ENCODE peak calls at places on chromosome 1, in four cellular contexts. One of them, this sample, is unnamed. For H3K4me1, the result is how much of the 10 kb centered on the place peaks cover.

GRCh38 chr1:173504268-173504667 is 27.1 kb downstream of the PRDX6 start:
- DNase-seq in thoracic aorta: no peak
- DNase-seq in psoas muscle: no peak
- DNase-seq in PC-3: no peak
- DNase-seq in this sample: no peak

GRCh38 chr1:87146538-87146937 is 182.1 kb upstream of the LMO4 start:
- DNase-seq in psoas muscle: no peak
- DNase-seq in PC-3: no peak
- DNase-seq in thoracic aorta: no peak
- DNase-seq in this sample: no peak

GRCh38 chr1:101337968-101338367 is 101.1 kb downstream of the S1PR1 start:
- DNase-seq in psoas muscle: no peak
- DNase-seq in thoracic aorta: no peak
- DNase-seq in PC-3: no peak
- DNase-seq in this sample: no peak

GRCh38 chr1:112444269-112444668 is 48.3 kb downstream of the CTTNBP2NL start:
- DNase-seq in PC-3: peak
- DNase-seq in thoracic aorta: no peak
- DNase-seq in psoas muscle: no peak
- DNase-seq in this sample: peak

GRCh38 chr1:218330043-218330623 is 15.0 kb upstream of the TGFB2 start:
- DNase-seq in psoas muscle: no peak
- DNase-seq in PC-3: peak
- DNase-seq in thoracic aorta: no peak
- DNase-seq in this sample: no peak

GRCh38 chr1:40362699-40363098 is 10.8 kb upstream of the SMAP2 start:
- DNase-seq in psoas muscle: no peak
- DNase-seq in thoracic aorta: no peak
- DNase-seq in PC-3: no peak
- DNase-seq in this sample: no peak

GRCh38 chr1:9413143-9413876 is 120.6 kb downstream of the SPSB1 start:
- DNase-seq in PC-3: peak
- DNase-seq in thoracic aorta: peak
- DNase-seq in psoas muscle: peak
- DNase-seq in this sample: peak

GRCh38 chr1:92168657-92169056 is 49.1 kb upstream of the C1orf146 start:
- DNase-seq in psoas muscle: no peak
- DNase-seq in thoracic aorta: no peak
- DNase-seq in PC-3: no peak
- DNase-seq in this sample: no peak

GRCh38 chr1:22861764-22862440 is 110.8 kb downstream of the LACTBL1 start:
- DNase-seq in thoracic aorta: no peak
- DNase-seq in PC-3: peak
- DNase-seq in psoas muscle: no peak
- DNase-seq in this sample: peak

GRCh38 chr1:227218870-227219578 is 99.3 kb downstream of the CDC42BPA start:
- DNase-seq in thoracic aorta: no peak
- DNase-seq in PC-3: no peak
- DNase-seq in psoas muscle: no peak
- DNase-seq in this sample: no peak

GRCh38 chr1:202471246-202471645 is 122.7 kb downstream of the PPP1R12B start:
- DNase-seq in thoracic aorta: no peak
- DNase-seq in PC-3: no peak
- DNase-seq in psoas muscle: no peak
- DNase-seq in this sample: no peak

GRCh38 chr1:115179397-115179835 is 90.1 kb upstream of the TSPAN2 start:
- DNase-seq in thoracic aorta: no peak
- DNase-seq in psoas muscle: peak
- DNase-seq in PC-3: peak
- DNase-seq in this sample: peak

GRCh38 chr1:240338837-240339236 is 247.2 kb downstream of the FMN2 start:
- DNase-seq in thoracic aorta: no peak
- DNase-seq in PC-3: no peak
- DNase-seq in psoas muscle: no peak
- DNase-seq in this sample: no peak

GRCh38 chr1:1783320-1783719 is 5.0 kb upstream of the NADK start:
- DNase-seq in PC-3: no peak
- DNase-seq in thoracic aorta: no peak
- DNase-seq in psoas muscle: no peak
- DNase-seq in this sample: no peak

GRCh38 chr1:58785424-58786058 is 1.7 kb upstream of the JUN start:
- DNase-seq in thoracic aorta: peak
- DNase-seq in PC-3: peak
- DNase-seq in psoas muscle: peak
- DNase-seq in this sample: peak

GRCh38 chr1:200438911-200439310 is 29.1 kb upstream of the ZNF281 start:
- DNase-seq in PC-3: peak
- DNase-seq in thoracic aorta: no peak
- DNase-seq in psoas muscle: no peak
- DNase-seq in this sample: no peak

GRCh38 chr1:157240495-157241184 is 102.4 kb upstream of the ETV3 start:
- DNase-seq in psoas muscle: no peak
- DNase-seq in PC-3: no peak
- DNase-seq in thoracic aorta: no peak
- DNase-seq in this sample: no peak

GRCh38 chr1:230494026-230494425 is 67.9 kb upstream of the PGBD5 start:
- DNase-seq in psoas muscle: no peak
- DNase-seq in PC-3: no peak
- DNase-seq in thoracic aorta: no peak
- DNase-seq in this sample: no peak

GRCh38 chr1:98001764-98002163 is 80.9 kb upstream of the DPYD start:
- DNase-seq in PC-3: peak
- DNase-seq in psoas muscle: no peak
- DNase-seq in thoracic aorta: no peak
- DNase-seq in this sample: no peak

GRCh38 chr1:191142748-191143147 is 665.1 kb upstream of the BRINP3 start:
- DNase-seq in PC-3: no peak
- DNase-seq in psoas muscle: no peak
- DNase-seq in thoracic aorta: no peak
- DNase-seq in this sample: no peak

GRCh38 chr1:75482951-75483350 is 128.0 kb downstream of the SLC44A5 start:
- DNase-seq in psoas muscle: no peak
- DNase-seq in thoracic aorta: no peak
- DNase-seq in PC-3: no peak
- DNase-seq in this sample: no peak

GRCh38 chr1:218312509-218312908 is 27.4 kb downstream of the RRP15 start:
- DNase-seq in PC-3: peak
- DNase-seq in thoracic aorta: no peak
- DNase-seq in psoas muscle: no peak
- DNase-seq in this sample: no peak

GRCh38 chr1:235783148-235783776 is 83.4 kb downstream of the LYST start:
- DNase-seq in PC-3: peak
- DNase-seq in thoracic aorta: no peak
- DNase-seq in psoas muscle: no peak
- DNase-seq in this sample: peak

GRCh38 chr1:172699111-172699510 is 40.2 kb downstream of the FASLG start:
- DNase-seq in thoracic aorta: no peak
- DNase-seq in psoas muscle: no peak
- DNase-seq in PC-3: peak
- DNase-seq in this sample: peak

GRCh38 chr1:208936431-208936830 is 647.1 kb upstream of the CAMK1G start:
- DNase-seq in thoracic aorta: no peak
- DNase-seq in psoas muscle: no peak
- DNase-seq in PC-3: no peak
- DNase-seq in this sample: no peak

GRCh38 chr1:213934642-213935041 is 53.1 kb upstream of the PROX1 start:
- DNase-seq in psoas muscle: no peak
- DNase-seq in thoracic aorta: no peak
- DNase-seq in PC-3: peak
- DNase-seq in this sample: peak

GRCh38 chr1:54459714-54460113 is 53.5 kb upstream of the SSBP3 start:
- DNase-seq in PC-3: no peak
- DNase-seq in thoracic aorta: no peak
- DNase-seq in psoas muscle: no peak
- DNase-seq in this sample: no peak

GRCh38 chr1:11484321-11484655 is 5.3 kb downstream of the DISP3 start:
- DNase-seq in PC-3: no peak
- DNase-seq in thoracic aorta: no peak
- DNase-seq in psoas muscle: no peak
- DNase-seq in this sample: no peak

GRCh38 chr1:196063952-196064351 is 544.3 kb downstream of the KCNT2 start:
- DNase-seq in psoas muscle: no peak
- DNase-seq in PC-3: no peak
- DNase-seq in thoracic aorta: no peak
- DNase-seq in this sample: no peak

GRCh38 chr1:10973552-10973951 is 38.9 kb upstream of the TARDBP start:
- DNase-seq in PC-3: no peak
- DNase-seq in thoracic aorta: no peak
- DNase-seq in psoas muscle: peak
- DNase-seq in this sample: no peak

GRCh38 chr1:33563702-33564101 is 91.3 kb downstream of the ZSCAN20 start:
- DNase-seq in psoas muscle: no peak
- DNase-seq in PC-3: no peak
- DNase-seq in thoracic aorta: no peak
- DNase-seq in this sample: no peak

GRCh38 chr1:243462929-243463697 is 207.3 kb downstream of the SDCCAG8 start:
- DNase-seq in thoracic aorta: no peak
- DNase-seq in PC-3: no peak
- DNase-seq in psoas muscle: no peak
- DNase-seq in this sample: no peak

DNA sequence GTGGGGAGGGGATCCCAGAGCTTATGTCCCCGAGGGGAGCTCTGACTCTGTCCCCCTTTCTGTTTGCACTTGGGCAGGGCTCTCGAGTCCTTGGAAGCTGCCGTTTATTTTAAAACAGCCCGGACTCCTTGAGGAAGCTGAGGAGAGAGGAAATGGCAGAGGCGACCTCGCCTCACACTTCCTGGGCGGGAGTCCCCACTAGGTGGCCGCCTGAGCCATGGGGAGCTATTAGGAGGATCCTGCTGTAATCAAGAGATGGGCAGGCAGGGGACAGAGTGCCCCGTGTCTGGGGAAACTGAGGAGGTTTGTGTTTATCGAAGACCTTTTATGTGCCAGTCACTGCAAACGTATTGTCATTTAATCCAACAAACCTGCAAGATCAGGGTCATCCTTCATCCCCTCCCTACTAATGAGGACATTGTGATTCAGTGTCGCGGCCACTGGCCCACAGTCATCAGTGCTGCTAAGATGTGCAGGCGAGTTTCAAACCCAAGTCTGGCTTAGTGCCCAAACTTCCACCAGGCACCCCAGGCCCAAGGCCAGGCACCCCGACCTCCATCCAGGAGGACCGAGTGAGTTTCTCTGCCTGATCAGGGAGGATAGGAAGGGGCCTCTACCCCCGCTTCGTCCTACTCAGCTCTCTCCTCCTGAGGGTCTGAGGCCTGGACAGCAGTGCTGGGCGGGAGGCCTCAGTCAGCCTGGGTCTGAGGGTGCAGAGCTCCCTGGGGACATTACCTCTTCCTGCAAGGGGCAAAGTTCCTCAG is 316.9 kb upstream of the VAMP3 start:
- DNase-seq in psoas muscle: no peak
- DNase-seq in thoracic aorta: no peak
- DNase-seq in PC-3: peak
- DNase-seq in this sample: no peak
- TF ChIP-seq CTCF in psoas muscle: peak
- TF ChIP-seq CTCF in thoracic aorta: peak
- TF ChIP-seq CTCF in PC-3: peak
- TF ChIP-seq CTCF in this sample: peak

DNA sequence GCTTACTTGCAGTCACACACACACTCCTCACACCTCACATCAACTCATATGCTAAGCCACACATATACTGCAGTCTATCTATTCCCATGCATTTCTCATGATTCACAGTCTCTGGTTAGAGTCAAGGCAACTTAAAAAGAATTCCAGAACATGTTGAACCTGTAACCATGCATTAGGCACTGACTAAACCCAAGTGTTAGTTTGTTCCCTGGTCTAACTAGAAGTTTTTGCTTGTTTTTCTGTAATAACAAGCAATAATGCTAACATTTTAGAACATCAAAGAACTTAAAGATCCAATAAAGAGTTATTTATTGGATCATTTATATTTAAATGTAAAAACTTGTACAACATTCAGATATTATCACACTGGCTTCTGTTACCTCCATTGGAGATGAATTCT is 931.2 kb downstream of the PLA2G4A start:
- DNase-seq in thoracic aorta: no peak
- DNase-seq in PC-3: no peak
- DNase-seq in psoas muscle: no peak
- DNase-seq in this sample: no peak
- H3K4me1 ChIP-seq in thoracic aorta: under half
- H3K4me1 ChIP-seq in PC-3: under half
- H3K4me1 ChIP-seq in psoas muscle: under half
- H3K4me1 ChIP-seq in this sample: under half

DNA sequence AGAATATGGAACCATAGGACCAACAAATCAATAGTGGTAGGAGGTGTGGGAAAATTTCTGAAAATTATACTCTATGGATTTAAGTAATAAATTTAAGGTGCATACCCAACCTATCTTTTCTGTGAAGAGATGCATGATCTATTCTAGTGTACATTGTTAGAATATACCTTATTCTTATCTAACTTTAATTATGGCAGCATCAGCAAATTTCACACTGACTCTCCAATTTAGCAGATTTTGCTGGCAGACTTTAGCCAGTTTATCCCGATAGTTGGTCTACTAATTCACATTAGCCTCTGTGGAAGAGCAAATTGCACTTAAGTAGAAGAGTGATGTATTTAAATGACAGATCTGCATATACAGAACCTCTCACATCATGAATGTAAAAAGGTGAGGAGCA is 400.0 kb downstream of the PLA2G4A start:
- DNase-seq in PC-3: no peak
- DNase-seq in psoas muscle: no peak
- DNase-seq in thoracic aorta: no peak
- DNase-seq in this sample: no peak
- TF ChIP-seq CTCF in PC-3: no peak
- TF ChIP-seq CTCF in psoas muscle: no peak
- TF ChIP-seq CTCF in thoracic aorta: no peak
- TF ChIP-seq CTCF in this sample: no peak

GRCh38 chr1:15618685-15619525 is 1.6 kb downstream of the DDI2 start:
- DNase-seq in thoracic aorta: no peak
- DNase-seq in psoas muscle: no peak
- DNase-seq in PC-3: peak
- DNase-seq in this sample: no peak

GRCh38 chr1:15621975-15622374 is 4.7 kb downstream of the DDI2 start:
- DNase-seq in thoracic aorta: no peak
- DNase-seq in PC-3: no peak
- DNase-seq in psoas muscle: no peak
- DNase-seq in this sample: no peak

GRCh38 chr1:15620890-15621682 is 3.8 kb downstream of the DDI2 start:
- DNase-seq in thoracic aorta: no peak
- DNase-seq in psoas muscle: no peak
- DNase-seq in PC-3: no peak
- DNase-seq in this sample: no peak

GRCh38 chr1:15617874-15618684 is 821 bp downstream of the DDI2 start:
- DNase-seq in PC-3: peak
- DNase-seq in psoas muscle: peak
- DNase-seq in thoracic aorta: peak
- DNase-seq in this sample: peak

GRCh38 chr1:15620155-15620545 is 2.9 kb downstream of the DDI2 start:
- DNase-seq in PC-3: peak
- DNase-seq in psoas muscle: no peak
- DNase-seq in thoracic aorta: no peak
- DNase-seq in this sample: peak
- H3K4me1 ChIP-seq in PC-3: under half
- H3K4me1 ChIP-seq in psoas muscle: half or more
- H3K4me1 ChIP-seq in thoracic aorta: half or more
- H3K4me1 ChIP-seq in this sample: under half

GRCh38 chr1:7633521-7634245 is 137.4 kb upstream of the VAMP3 start:
- DNase-seq in thoracic aorta: no peak
- DNase-seq in psoas muscle: no peak
- DNase-seq in PC-3: no peak
- DNase-seq in this sample: no peak
- TF ChIP-seq CTCF in thoracic aorta: no peak
- TF ChIP-seq CTCF in psoas muscle: no peak
- TF ChIP-seq CTCF in PC-3: no peak
- TF ChIP-seq CTCF in this sample: no peak